ENCODE peak calls at places on chromosomes 11 and 22, in four cellular contexts. Q, P, H and X are unnamed samples.

GRCh38 chr11:111730871-111731591 is 35.2 kb downstream of the PPP2R1B start:
- DNase-seq in H (no peak), Q (no peak), P (no peak), X (no peak)

GRCh38 chr22:22355233-22355834 is 110.7 kb downstream of the VPREB1 start:
- DNase-seq in Q (no peak), H (no peak), P (no peak), X (no peak)

GRCh38 chr22:37681556-37682049 is 4.5 kb upstream of the NOL12 start:
- DNase-seq in Q (peak; percentile 77), P (peak; percentile 62), H (no peak), X (peak; percentile 72)

GRCh38 chr11:104727768-104728167 is 170.5 kb downstream of the CASP12 start:
- DNase-seq in Q (no peak), P (no peak), H (no peak), X (no peak)

GRCh38 chr11:1484716-1485503 is 1.7 kb downstream of the MOB2 start:
- DNase-seq in P (no peak), H (no peak), Q (no peak), X (peak; percentile 26)

GRCh38 chr22:45481661-45482060 is 21.0 kb upstream of the FBLN1 start:
- DNase-seq in Q (no peak), P (no peak), H (no peak), X (no peak)

GRCh38 chr22:46484156-46484860 is 53.1 kb downstream of the CELSR1 start:
- DNase-seq in P (no peak), Q (no peak), H (no peak), X (no peak)

GRCh38 chr11:119417726-119418540 is 5.0 kb downstream of the THY1 start:
- DNase-seq in Q (no peak), H (no peak), P (no peak), X (no peak)

GRCh38 chr22:36183446-36183845 is 18.2 kb downstream of the APOL4 start:
- DNase-seq in Q (no peak), P (no peak), H (no peak), X (no peak)

GRCh38 chr11:126716456-126717083 is 284.0 kb downstream of the KIRREL3 start:
- DNase-seq in H (no peak), P (peak; percentile 51), Q (no peak), X (no peak)

GRCh38 chr11:122721964-122722266 is 66.4 kb downstream of the UBASH3B start:
- DNase-seq in P (no peak), Q (no peak), H (no peak), X (no peak)

GRCh38 chr11:70527046-70527395 is 128.7 kb downstream of the CTTN start:
- DNase-seq in Q (no peak), P (no peak), H (no peak), X (no peak)

GRCh38 chr22:17919276-17920144 is 104.9 kb downstream of the MICAL3 start:
- DNase-seq in P (no peak), H (no peak), Q (no peak), X (no peak)

GRCh38 chr11:96333076-96333744 is 9.8 kb downstream of the MAML2 start:
- DNase-seq in Q (no peak), H (no peak), P (no peak), X (no peak)

GRCh38 chr11:77372736-77373135 is 71.2 kb upstream of the GDPD4 start:
- DNase-seq in H (no peak), P (no peak), Q (no peak), X (no peak)

GRCh38 chr11:111302298-111302697 is 4.0 kb downstream of the POU2AF3 start:
- DNase-seq in Q (no peak), P (no peak), H (no peak), X (no peak)

GRCh38 chr11:72939031-72939430 is 124.8 kb downstream of the ATG16L2 start:
- DNase-seq in P (no peak), H (no peak), Q (no peak), X (no peak)

GRCh38 chr11:20035701-20036601 is 124.3 kb downstream of the DBX1 start:
- DNase-seq in P (no peak), Q (no peak), H (no peak), X (no peak)

GRCh38 chr11:12167098-12167999 is 57.0 kb downstream of the MICAL2 start:
- DNase-seq in P (no peak), Q (no peak), H (no peak), X (peak; percentile 60)

GRCh38 chr11:107928767-107929507 is 689 bp downstream of the RAB39A start:
- DNase-seq in P (peak; percentile 12), Q (no peak), H (peak; percentile 24), X (peak; percentile 64)

GRCh38 chr11:117953029-117953671 is 23.9 kb upstream of the TMPRSS13 start:
- DNase-seq in P (no peak), H (no peak), Q (no peak), X (no peak)

GRCh38 chr11:12901272-12901671 is 107.8 kb upstream of the RASSF10 start:
- DNase-seq in P (no peak), Q (no peak), H (no peak), X (no peak)

GRCh38 chr11:119316017-119316728 is 757 bp downstream of the MCAM start:
- DNase-seq in P (no peak), Q (no peak), H (no peak), X (no peak)

GRCh38 chr22:21078916-21079315 is 33.2 kb downstream of the LRRC74B start:
- DNase-seq in H (no peak), Q (no peak), P (no peak), X (no peak)

GRCh38 chr11:111761056-111761455 is 5.1 kb downstream of the PPP2R1B start:
- DNase-seq in P (no peak), Q (no peak), H (no peak), X (no peak)

GRCh38 chr11:66015094-66015881 is 3.5 kb downstream of the CST6 start:
- DNase-seq in Q (no peak), H (no peak), P (no peak), X (no peak)

GRCh38 chr22:26524870-26525269 is 12.6 kb upstream of the TFIP11 start:
- DNase-seq in H (no peak), Q (no peak), P (no peak), X (no peak)

GRCh38 chr11:60477035-60477445 is 15.5 kb upstream of the MS4A12 start:
- DNase-seq in Q (no peak), H (no peak), P (no peak), X (no peak)

GRCh38 chr11:74084796-74085541 is 76.1 kb upstream of the UCP3 start:
- DNase-seq in P (no peak), H (no peak), Q (no peak), X (no peak)

GRCh38 chr22:43921361-43921760 is 2.2 kb upstream of the PNPLA3 start:
- DNase-seq in Q (no peak), P (no peak), H (no peak), X (no peak)

GRCh38 chr11:124113890-124114289 is 1.4 kb upstream of the VWA5A start:
- DNase-seq in H (no peak), P (no peak), Q (no peak), X (no peak)

GRCh38 chr11:3796796-3797328 is 492 bp downstream of the NUP98 start:
- DNase-seq in Q (no peak), H (peak; percentile 46), P (peak; percentile 50), X (no peak)